ENCODE peak calls at places on chromosomes 2 and 18, in seven cellular contexts. Y is ascending aorta, D is A549, G is stomach, A is lower lobe of right lung, T is endodermal cell, O is neural progenitor cell. M is an unnamed sample.

GRCh38 chr2:224160917-224161316 is 121.8 kb upstream of the SERPINE2 start:
- DNase-seq in O (no peak), A (no peak), D (no peak), Y (no peak), G (no peak), T (no peak), M (no peak)

GRCh38 chr2:47656715-47657600 is 126.0 kb upstream of the MSH6 start:
- DNase-seq in A (no peak), G (no peak), D (no peak), T (no peak), Y (peak), O (no peak), M (no peak)

GRCh38 chr2:4020153-4020552 is 316.8 kb downstream of the DCDC2C start:
- DNase-seq in D (peak), T (no peak), O (no peak), Y (no peak), G (no peak), A (no peak), M (no peak)

GRCh38 chr18:23038712-23039111 is 96.6 kb upstream of the CABLES1 start:
- DNase-seq in O (no peak), A (no peak), D (peak), G (no peak), Y (no peak), T (no peak), M (no peak)

GRCh38 chr18:23136326-23137092 is 1.2 kb downstream of the CABLES1 start:
- DNase-seq in A (peak), T (peak), D (no peak), O (peak), Y (peak), G (peak), M (no peak)

GRCh38 chr2:237662671-237663093 is 35.3 kb downstream of the LRRFIP1 start:
- DNase-seq in G (peak), T (peak), A (peak), D (no peak), O (peak), Y (peak), M (peak)

GRCh38 chr2:98514879-98515570 is 70.4 kb downstream of the INPP4A start:
- DNase-seq in A (no peak), D (peak), G (no peak), T (no peak), Y (no peak), O (no peak), M (no peak)

GRCh38 chr2:203395858-203396257 is 67.7 kb downstream of the ABI2 start:
- DNase-seq in Y (no peak), D (no peak), O (no peak), A (no peak), T (no peak), G (no peak), M (no peak)

GRCh38 chr18:49630246-49630699 is 68.4 kb downstream of the LIPG start:
- DNase-seq in Y (no peak), D (peak), G (peak), O (no peak), T (peak), A (no peak), M (no peak)

GRCh38 chr18:35362531-35362930 is 14.6 kb downstream of the ZNF396 start:
- DNase-seq in Y (no peak), O (no peak), T (no peak), G (no peak), A (no peak), D (no peak), M (no peak)

GRCh38 chr2:69375494-69376353 is 11.3 kb downstream of the GFPT1 start:
- DNase-seq in T (no peak), D (peak), G (no peak), O (peak), A (no peak), Y (no peak), M (no peak)

GRCh38 chr2:128710242-128710641 is 391.6 kb upstream of the HS6ST1 start:
- DNase-seq in D (no peak), G (no peak), O (no peak), A (no peak), Y (no peak), T (no peak), M (no peak)

GRCh38 chr18:34801769-34802168 is 91.7 kb downstream of the DTNA start:
- DNase-seq in T (no peak), O (no peak), A (no peak), D (no peak), Y (no peak), G (no peak), M (no peak)

GRCh38 chr2:236956641-236957040 is 129.0 kb upstream of the COPS8 start:
- DNase-seq in A (no peak), G (no peak), Y (peak), D (no peak), T (no peak), O (no peak), M (no peak)

GRCh38 chr2:234146087-234146826 is 95.8 kb downstream of the SPP2 start:
- DNase-seq in A (no peak), D (peak), O (no peak), T (no peak), G (no peak), Y (no peak), M (no peak)

GRCh38 chr2:196594158-196594557 is 45.4 kb upstream of the CCDC150 start:
- DNase-seq in D (no peak), O (no peak), G (no peak), A (no peak), Y (no peak), T (no peak), M (no peak)

GRCh38 chr2:232624554-232624842 is 8.9 kb upstream of the EFHD1 start:
- DNase-seq in G (no peak), T (no peak), D (no peak), O (no peak), A (no peak), Y (no peak), M (no peak)

GRCh38 chr2:59342166-59342565 is 1101.0 kb upstream of the FANCL start:
- DNase-seq in D (no peak), Y (no peak), A (no peak), T (no peak), G (no peak), O (peak), M (no peak)

GRCh38 chr2:166765141-166765540 is 123.1 kb upstream of the XIRP2 start:
- DNase-seq in T (peak), O (peak), G (no peak), A (no peak), Y (no peak), D (no peak), M (no peak)

GRCh38 chr2:47767880-47768609 is 14.9 kb upstream of the MSH6 start:
- DNase-seq in A (peak), D (peak), G (peak), T (peak), O (peak), Y (peak), M (no peak)

GRCh38 chr2:207423886-207424285 is 105.9 kb upstream of the CREB1 start:
- DNase-seq in O (no peak), G (no peak), D (no peak), T (no peak), A (no peak), Y (no peak), M (no peak)

GRCh38 chr2:239311132-239312040 is 89.4 kb downstream of the HDAC4 start:
- DNase-seq in G (peak), O (no peak), D (no peak), A (peak), Y (peak), T (peak), M (peak)

GRCh38 chr2:96547751-96548161 is 11.2 kb downstream of the ARID5A start:
- DNase-seq in D (no peak), G (no peak), O (no peak), Y (no peak), T (peak), A (no peak), M (no peak)

GRCh38 chr2:46814160-46814559 is 101.4 kb downstream of the MCFD2 start:
- DNase-seq in G (no peak), O (no peak), T (peak), D (no peak), A (no peak), Y (peak), M (no peak)

GRCh38 chr2:179861027-179861776 is at the start of gene ZNF385B:
- DNase-seq in G (no peak), O (peak), D (no peak), A (peak), T (peak), Y (no peak), M (no peak)

GRCh38 chr2:227661019-227661726 is 5.4 kb upstream of the SCYGR5 start:
- DNase-seq in G (no peak), D (no peak), Y (no peak), O (peak), T (peak), A (no peak), M (no peak)

GRCh38 chr2:24972315-24972958 is 682 bp upstream of the DNAJC27 start:
- DNase-seq in G (no peak), O (peak), T (peak), D (peak), Y (peak), A (no peak), M (no peak)

GRCh38 chr2:37472959-37473358 is 128.5 kb downstream of the QPCT start:
- DNase-seq in T (no peak), D (peak), Y (peak), G (no peak), O (no peak), A (peak), M (no peak)

GRCh38 chr18:13378150-13378549 is 159.6 kb downstream of the LDLRAD4 start:
- DNase-seq in O (no peak), A (no peak), Y (no peak), G (no peak), T (peak), D (no peak), M (no peak)

GRCh38 chr2:151570191-151570590 is 160.5 kb downstream of the RIF1 start:
- DNase-seq in O (no peak), A (no peak), Y (no peak), T (no peak), D (no peak), G (no peak), M (no peak)

GRCh38 chr2:114201781-114202180 is 240.7 kb upstream of the DPP10 start:
- DNase-seq in Y (no peak), D (no peak), G (no peak), A (no peak), T (no peak), O (no peak), M (no peak)
- TF ChIP-seq CTCF in Y (no peak), D (no peak), G (no peak), A (no peak), T (peak), O (peak), M (peak)

DNA sequence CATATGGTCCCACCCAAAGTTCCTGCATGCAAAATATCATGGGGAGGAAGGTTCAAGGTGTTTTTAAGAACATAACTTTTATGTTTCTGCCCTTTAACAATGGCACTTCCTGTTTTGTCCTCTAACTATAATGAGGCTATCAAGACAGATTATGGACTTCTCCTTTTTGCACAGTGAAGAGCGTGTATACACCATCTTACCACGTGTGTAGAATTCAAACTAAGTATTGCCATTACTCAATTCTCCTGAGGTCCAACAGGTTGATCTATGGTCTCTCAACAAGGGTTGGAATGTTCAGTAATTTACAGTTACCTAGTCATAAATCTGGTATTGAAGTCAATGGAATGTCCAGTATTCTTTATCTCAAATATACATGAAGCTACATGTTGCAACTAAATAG is 76.9 kb upstream of the SLC39A10 start:
- DNase-seq in A (no peak), Y (no peak), G (no peak), O (no peak), T (no peak), D (no peak), M (no peak)
- H3K27ac ChIP-seq in A (no peak), Y (peak), G (no peak), O (no peak), T (no peak), D (peak), M (peak)

DNA sequence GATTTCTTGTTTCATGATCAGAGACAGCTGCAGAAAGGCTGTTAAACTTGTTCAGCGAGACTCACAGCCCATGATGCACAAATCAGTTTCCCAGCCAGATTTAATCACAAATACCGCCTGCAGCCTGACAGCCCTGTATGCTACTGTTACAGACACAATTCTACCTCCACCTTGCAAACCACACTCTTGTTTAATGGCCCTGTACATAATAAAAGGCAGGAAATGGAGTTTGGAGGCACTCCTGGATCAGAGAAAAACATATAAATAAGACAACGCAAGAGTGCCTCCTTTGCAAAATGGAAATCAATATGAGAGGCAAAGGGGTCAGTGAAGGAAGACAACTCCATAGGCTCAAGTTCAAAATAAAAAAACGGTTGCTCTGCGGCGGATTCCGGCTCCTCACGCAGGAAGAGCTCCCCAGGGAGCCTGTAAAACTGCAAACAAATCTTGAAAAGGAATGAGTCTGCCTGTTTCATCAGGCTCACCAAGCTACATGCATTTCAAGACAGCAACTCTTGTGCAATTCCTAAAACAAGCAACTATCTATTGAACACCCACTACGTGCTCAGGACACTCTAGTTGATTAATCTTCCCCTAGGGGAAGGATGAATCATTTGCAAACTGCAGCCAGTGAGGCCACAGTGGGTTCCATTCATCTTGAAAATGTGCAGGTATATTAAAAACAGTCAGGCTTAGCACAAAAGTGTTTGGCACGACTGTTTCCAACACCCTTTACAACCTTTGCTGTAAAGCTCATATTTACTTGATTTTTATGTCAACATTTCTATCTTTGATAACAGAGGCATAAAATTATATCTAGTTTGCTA is 37.5 kb downstream of the TBC1D8 start:
- DNase-seq in A (no peak), O (no peak), G (peak), T (peak), Y (no peak), D (peak), M (peak)
- H3K4me3 ChIP-seq in A (no peak), O (no peak), G (no peak), T (no peak), Y (no peak), D (peak), M (no peak)

DNA sequence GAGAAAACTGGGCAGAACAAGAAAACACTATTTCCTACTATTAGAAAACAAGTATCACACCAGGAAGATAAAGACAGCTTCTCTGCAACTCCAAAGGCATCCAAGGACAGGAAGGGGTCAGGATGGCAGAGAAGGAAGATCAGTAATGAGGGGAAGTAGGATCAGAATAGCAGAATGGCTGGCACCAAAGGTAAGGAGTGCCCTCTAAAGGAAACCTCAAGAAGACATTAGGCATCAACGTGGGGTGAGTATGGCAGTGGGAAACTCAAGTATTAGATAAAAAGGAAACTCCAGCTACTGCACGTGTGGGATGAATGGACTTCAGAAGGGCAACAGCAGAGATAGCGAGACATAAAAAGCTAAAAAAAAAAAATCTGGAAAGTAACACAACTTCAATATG is 25.9 kb downstream of the HDLBP start:
- DNase-seq in G (no peak), O (no peak), A (no peak), Y (no peak), D (no peak), T (no peak), M (no peak)
- TF ChIP-seq CTCF in G (no peak), O (no peak), A (no peak), Y (no peak), D (no peak), T (peak), M (peak)

GRCh38 chr18:60372598-60372997 is at the start of gene MC4R:
- DNase-seq in G (no peak), Y (no peak), A (no peak), D (peak), O (peak), T (peak), M (no peak)
- H3K27ac ChIP-seq in G (no peak), Y (no peak), A (no peak), D (no peak), O (no peak), T (peak), M (no peak)

DNA sequence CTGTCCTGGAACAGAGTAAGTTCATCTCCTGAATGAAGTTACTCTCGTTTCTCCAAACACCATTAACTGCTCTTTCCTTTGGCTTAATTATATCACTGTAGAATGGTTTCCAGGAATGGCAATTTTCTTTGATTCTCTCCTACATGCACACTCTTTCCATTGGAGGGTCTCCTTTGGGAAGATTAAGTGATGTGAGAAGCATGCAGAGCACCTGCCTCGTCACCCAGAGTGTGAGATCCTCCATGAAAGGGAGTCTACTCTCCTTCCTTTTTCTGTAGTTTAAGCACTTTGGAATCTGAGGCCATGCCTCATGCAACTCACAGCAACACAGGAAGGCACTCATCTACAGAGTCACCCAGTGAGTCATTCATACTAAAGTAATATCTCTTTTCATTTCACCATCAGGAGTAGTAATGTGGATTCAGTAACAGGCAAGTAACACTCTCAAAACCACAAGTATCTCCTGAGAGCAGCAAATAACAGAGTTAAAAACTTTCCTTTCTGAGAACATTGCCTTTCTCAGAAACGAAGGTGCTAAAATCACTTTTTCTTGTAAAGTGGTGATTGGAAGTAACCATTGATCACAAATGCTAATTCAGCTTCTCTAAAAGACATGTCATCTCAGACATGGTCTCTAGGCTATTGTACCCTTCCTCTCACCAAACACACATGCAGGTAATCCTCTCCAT is 52.8 kb upstream of the IL1RL1 start:
- DNase-seq in A (no peak), G (no peak), Y (no peak), T (no peak), O (no peak), D (peak), M (no peak)
- H3K4me3 ChIP-seq in A (no peak), G (no peak), Y (no peak), T (no peak), O (no peak), D (no peak), M (no peak)